ENCODE peak calls at places on chromosomes 12 and 14, in nine cellular contexts. One of them, this sample, is unnamed.

GRCh38 chr14:55568618-55569017 is 11.4 kb upstream of the KTN1 start:
- ATAC-seq in effector memory CD8-positive, alpha-beta T cell: no peak
- ATAC-seq in activated CD8-positive, alpha-beta T cell treated with anti-CD3 and anti-CD28 coated beads for 36 hours: no peak
- ATAC-seq in stimulated activated effector memory CD8-positive, alpha-beta T cell treated with anti-CD3 and anti-CD28 coated beads, Interleukin-12 subunit alpha, Interleukin-12 subunit beta, amount 100 ng/mL, for 72 hours: no peak
- ATAC-seq in activated naive CD8-positive, alpha-beta T cell treated with anti-CD3 and anti-CD28 coated beads, Interleukin-2, amount 50 U/mL, for 24 hours: no peak
- ATAC-seq in CD8-positive, alpha-beta T cell: no peak
- ATAC-seq in Panc1: no peak
- ATAC-seq in gastroesophageal sphincter: no peak
- ATAC-seq in activated T-cell treated with anti-CD3 and anti-CD28 coated beads, Interleukin-2, amount 50 U/mL, for 4 hours: no peak
- ATAC-seq in this sample: no peak

GRCh38 chr12:68761442-68761812 is 15.5 kb downstream of the SLC35E3 start:
- ATAC-seq in effector memory CD8-positive, alpha-beta T cell: no peak
- ATAC-seq in activated CD8-positive, alpha-beta T cell treated with anti-CD3 and anti-CD28 coated beads for 36 hours: no peak
- ATAC-seq in stimulated activated effector memory CD8-positive, alpha-beta T cell treated with anti-CD3 and anti-CD28 coated beads, Interleukin-12 subunit alpha, Interleukin-12 subunit beta, amount 100 ng/mL, for 72 hours: no peak
- ATAC-seq in activated naive CD8-positive, alpha-beta T cell treated with anti-CD3 and anti-CD28 coated beads, Interleukin-2, amount 50 U/mL, for 24 hours: no peak
- ATAC-seq in CD8-positive, alpha-beta T cell: no peak
- ATAC-seq in Panc1: no peak
- ATAC-seq in gastroesophageal sphincter: no peak
- ATAC-seq in activated T-cell treated with anti-CD3 and anti-CD28 coated beads, Interleukin-2, amount 50 U/mL, for 4 hours: no peak
- ATAC-seq in this sample: no peak

GRCh38 chr12:116404913-116405611 is 127.6 kb upstream of the MED13L start:
- ATAC-seq in effector memory CD8-positive, alpha-beta T cell: no peak
- ATAC-seq in activated CD8-positive, alpha-beta T cell treated with anti-CD3 and anti-CD28 coated beads for 36 hours: no peak
- ATAC-seq in stimulated activated effector memory CD8-positive, alpha-beta T cell treated with anti-CD3 and anti-CD28 coated beads, Interleukin-12 subunit alpha, Interleukin-12 subunit beta, amount 100 ng/mL, for 72 hours: no peak
- ATAC-seq in activated naive CD8-positive, alpha-beta T cell treated with anti-CD3 and anti-CD28 coated beads, Interleukin-2, amount 50 U/mL, for 24 hours: no peak
- ATAC-seq in CD8-positive, alpha-beta T cell: no peak
- ATAC-seq in Panc1: no peak
- ATAC-seq in gastroesophageal sphincter: no peak
- ATAC-seq in activated T-cell treated with anti-CD3 and anti-CD28 coated beads, Interleukin-2, amount 50 U/mL, for 4 hours: no peak
- ATAC-seq in this sample: no peak

GRCh38 chr12:90010089-90010488 is 301.5 kb upstream of the ATP2B1 start:
- ATAC-seq in effector memory CD8-positive, alpha-beta T cell: no peak
- ATAC-seq in activated CD8-positive, alpha-beta T cell treated with anti-CD3 and anti-CD28 coated beads for 36 hours: no peak
- ATAC-seq in stimulated activated effector memory CD8-positive, alpha-beta T cell treated with anti-CD3 and anti-CD28 coated beads, Interleukin-12 subunit alpha, Interleukin-12 subunit beta, amount 100 ng/mL, for 72 hours: no peak
- ATAC-seq in activated naive CD8-positive, alpha-beta T cell treated with anti-CD3 and anti-CD28 coated beads, Interleukin-2, amount 50 U/mL, for 24 hours: no peak
- ATAC-seq in CD8-positive, alpha-beta T cell: no peak
- ATAC-seq in Panc1: no peak
- ATAC-seq in gastroesophageal sphincter: no peak
- ATAC-seq in activated T-cell treated with anti-CD3 and anti-CD28 coated beads, Interleukin-2, amount 50 U/mL, for 4 hours: no peak
- ATAC-seq in this sample: peak

GRCh38 chr14:35409595-35409994 is 5.0 kb upstream of the NFKBIA start:
- ATAC-seq in effector memory CD8-positive, alpha-beta T cell: no peak
- ATAC-seq in activated CD8-positive, alpha-beta T cell treated with anti-CD3 and anti-CD28 coated beads for 36 hours: no peak
- ATAC-seq in stimulated activated effector memory CD8-positive, alpha-beta T cell treated with anti-CD3 and anti-CD28 coated beads, Interleukin-12 subunit alpha, Interleukin-12 subunit beta, amount 100 ng/mL, for 72 hours: no peak
- ATAC-seq in activated naive CD8-positive, alpha-beta T cell treated with anti-CD3 and anti-CD28 coated beads, Interleukin-2, amount 50 U/mL, for 24 hours: no peak
- ATAC-seq in CD8-positive, alpha-beta T cell: no peak
- ATAC-seq in Panc1: no peak
- ATAC-seq in gastroesophageal sphincter: no peak
- ATAC-seq in activated T-cell treated with anti-CD3 and anti-CD28 coated beads, Interleukin-2, amount 50 U/mL, for 4 hours: no peak
- ATAC-seq in this sample: no peak

GRCh38 chr12:115979351-115979750 is 298.1 kb downstream of the MED13L start:
- ATAC-seq in effector memory CD8-positive, alpha-beta T cell: no peak
- ATAC-seq in activated CD8-positive, alpha-beta T cell treated with anti-CD3 and anti-CD28 coated beads for 36 hours: no peak
- ATAC-seq in stimulated activated effector memory CD8-positive, alpha-beta T cell treated with anti-CD3 and anti-CD28 coated beads, Interleukin-12 subunit alpha, Interleukin-12 subunit beta, amount 100 ng/mL, for 72 hours: no peak
- ATAC-seq in activated naive CD8-positive, alpha-beta T cell treated with anti-CD3 and anti-CD28 coated beads, Interleukin-2, amount 50 U/mL, for 24 hours: no peak
- ATAC-seq in CD8-positive, alpha-beta T cell: no peak
- ATAC-seq in Panc1: no peak
- ATAC-seq in gastroesophageal sphincter: no peak
- ATAC-seq in activated T-cell treated with anti-CD3 and anti-CD28 coated beads, Interleukin-2, amount 50 U/mL, for 4 hours: no peak
- ATAC-seq in this sample: no peak

GRCh38 chr14:59208224-59208814 is 19.9 kb downstream of the DAAM1 start:
- ATAC-seq in effector memory CD8-positive, alpha-beta T cell: no peak
- ATAC-seq in activated CD8-positive, alpha-beta T cell treated with anti-CD3 and anti-CD28 coated beads for 36 hours: no peak
- ATAC-seq in stimulated activated effector memory CD8-positive, alpha-beta T cell treated with anti-CD3 and anti-CD28 coated beads, Interleukin-12 subunit alpha, Interleukin-12 subunit beta, amount 100 ng/mL, for 72 hours: no peak
- ATAC-seq in activated naive CD8-positive, alpha-beta T cell treated with anti-CD3 and anti-CD28 coated beads, Interleukin-2, amount 50 U/mL, for 24 hours: no peak
- ATAC-seq in CD8-positive, alpha-beta T cell: no peak
- ATAC-seq in Panc1: no peak
- ATAC-seq in gastroesophageal sphincter: no peak
- ATAC-seq in activated T-cell treated with anti-CD3 and anti-CD28 coated beads, Interleukin-2, amount 50 U/mL, for 4 hours: no peak
- ATAC-seq in this sample: peak

GRCh38 chr12:7994731-7995205 is 37.7 kb upstream of the FOXJ2 start:
- ATAC-seq in effector memory CD8-positive, alpha-beta T cell: no peak
- ATAC-seq in activated CD8-positive, alpha-beta T cell treated with anti-CD3 and anti-CD28 coated beads for 36 hours: no peak
- ATAC-seq in stimulated activated effector memory CD8-positive, alpha-beta T cell treated with anti-CD3 and anti-CD28 coated beads, Interleukin-12 subunit alpha, Interleukin-12 subunit beta, amount 100 ng/mL, for 72 hours: no peak
- ATAC-seq in activated naive CD8-positive, alpha-beta T cell treated with anti-CD3 and anti-CD28 coated beads, Interleukin-2, amount 50 U/mL, for 24 hours: no peak
- ATAC-seq in CD8-positive, alpha-beta T cell: peak
- ATAC-seq in Panc1: peak
- ATAC-seq in gastroesophageal sphincter: peak
- ATAC-seq in activated T-cell treated with anti-CD3 and anti-CD28 coated beads, Interleukin-2, amount 50 U/mL, for 4 hours: no peak
- ATAC-seq in this sample: peak

GRCh38 chr14:100409016-100409385 is 85.9 kb downstream of the SLC25A47 start:
- ATAC-seq in effector memory CD8-positive, alpha-beta T cell: no peak
- ATAC-seq in activated CD8-positive, alpha-beta T cell treated with anti-CD3 and anti-CD28 coated beads for 36 hours: no peak
- ATAC-seq in stimulated activated effector memory CD8-positive, alpha-beta T cell treated with anti-CD3 and anti-CD28 coated beads, Interleukin-12 subunit alpha, Interleukin-12 subunit beta, amount 100 ng/mL, for 72 hours: no peak
- ATAC-seq in activated naive CD8-positive, alpha-beta T cell treated with anti-CD3 and anti-CD28 coated beads, Interleukin-2, amount 50 U/mL, for 24 hours: no peak
- ATAC-seq in CD8-positive, alpha-beta T cell: no peak
- ATAC-seq in Panc1: peak
- ATAC-seq in gastroesophageal sphincter: no peak
- ATAC-seq in activated T-cell treated with anti-CD3 and anti-CD28 coated beads, Interleukin-2, amount 50 U/mL, for 4 hours: no peak
- ATAC-seq in this sample: no peak

GRCh38 chr12:56522486-56523193 is 1.0 kb downstream of the RBMS2 start:
- ATAC-seq in effector memory CD8-positive, alpha-beta T cell: no peak
- ATAC-seq in activated CD8-positive, alpha-beta T cell treated with anti-CD3 and anti-CD28 coated beads for 36 hours: peak
- ATAC-seq in stimulated activated effector memory CD8-positive, alpha-beta T cell treated with anti-CD3 and anti-CD28 coated beads, Interleukin-12 subunit alpha, Interleukin-12 subunit beta, amount 100 ng/mL, for 72 hours: peak
- ATAC-seq in activated naive CD8-positive, alpha-beta T cell treated with anti-CD3 and anti-CD28 coated beads, Interleukin-2, amount 50 U/mL, for 24 hours: peak
- ATAC-seq in CD8-positive, alpha-beta T cell: peak
- ATAC-seq in Panc1: peak
- ATAC-seq in gastroesophageal sphincter: no peak
- ATAC-seq in activated T-cell treated with anti-CD3 and anti-CD28 coated beads, Interleukin-2, amount 50 U/mL, for 4 hours: peak
- ATAC-seq in this sample: peak

GRCh38 chr12:110718222-110718908 is 24.3 kb downstream of the PPP1CC start:
- ATAC-seq in effector memory CD8-positive, alpha-beta T cell: no peak
- ATAC-seq in activated CD8-positive, alpha-beta T cell treated with anti-CD3 and anti-CD28 coated beads for 36 hours: no peak
- ATAC-seq in stimulated activated effector memory CD8-positive, alpha-beta T cell treated with anti-CD3 and anti-CD28 coated beads, Interleukin-12 subunit alpha, Interleukin-12 subunit beta, amount 100 ng/mL, for 72 hours: no peak
- ATAC-seq in activated naive CD8-positive, alpha-beta T cell treated with anti-CD3 and anti-CD28 coated beads, Interleukin-2, amount 50 U/mL, for 24 hours: no peak
- ATAC-seq in CD8-positive, alpha-beta T cell: no peak
- ATAC-seq in Panc1: no peak
- ATAC-seq in gastroesophageal sphincter: no peak
- ATAC-seq in activated T-cell treated with anti-CD3 and anti-CD28 coated beads, Interleukin-2, amount 50 U/mL, for 4 hours: no peak
- ATAC-seq in this sample: no peak

GRCh38 chr12:68940731-68941130 is 7.8 kb upstream of the CPM start:
- ATAC-seq in effector memory CD8-positive, alpha-beta T cell: no peak
- ATAC-seq in activated CD8-positive, alpha-beta T cell treated with anti-CD3 and anti-CD28 coated beads for 36 hours: no peak
- ATAC-seq in stimulated activated effector memory CD8-positive, alpha-beta T cell treated with anti-CD3 and anti-CD28 coated beads, Interleukin-12 subunit alpha, Interleukin-12 subunit beta, amount 100 ng/mL, for 72 hours: no peak
- ATAC-seq in activated naive CD8-positive, alpha-beta T cell treated with anti-CD3 and anti-CD28 coated beads, Interleukin-2, amount 50 U/mL, for 24 hours: no peak
- ATAC-seq in CD8-positive, alpha-beta T cell: no peak
- ATAC-seq in Panc1: no peak
- ATAC-seq in gastroesophageal sphincter: no peak
- ATAC-seq in activated T-cell treated with anti-CD3 and anti-CD28 coated beads, Interleukin-2, amount 50 U/mL, for 4 hours: no peak
- ATAC-seq in this sample: no peak

GRCh38 chr12:42162940-42163339 is 18.3 kb upstream of the GXYLT1 start:
- ATAC-seq in effector memory CD8-positive, alpha-beta T cell: no peak
- ATAC-seq in activated CD8-positive, alpha-beta T cell treated with anti-CD3 and anti-CD28 coated beads for 36 hours: no peak
- ATAC-seq in stimulated activated effector memory CD8-positive, alpha-beta T cell treated with anti-CD3 and anti-CD28 coated beads, Interleukin-12 subunit alpha, Interleukin-12 subunit beta, amount 100 ng/mL, for 72 hours: no peak
- ATAC-seq in activated naive CD8-positive, alpha-beta T cell treated with anti-CD3 and anti-CD28 coated beads, Interleukin-2, amount 50 U/mL, for 24 hours: no peak
- ATAC-seq in CD8-positive, alpha-beta T cell: no peak
- ATAC-seq in Panc1: no peak
- ATAC-seq in gastroesophageal sphincter: no peak
- ATAC-seq in activated T-cell treated with anti-CD3 and anti-CD28 coated beads, Interleukin-2, amount 50 U/mL, for 4 hours: no peak
- ATAC-seq in this sample: no peak

GRCh38 chr14:68522510-68523325 is 270.1 kb downstream of the ZFP36L1 start:
- ATAC-seq in effector memory CD8-positive, alpha-beta T cell: no peak
- ATAC-seq in activated CD8-positive, alpha-beta T cell treated with anti-CD3 and anti-CD28 coated beads for 36 hours: no peak
- ATAC-seq in stimulated activated effector memory CD8-positive, alpha-beta T cell treated with anti-CD3 and anti-CD28 coated beads, Interleukin-12 subunit alpha, Interleukin-12 subunit beta, amount 100 ng/mL, for 72 hours: no peak
- ATAC-seq in activated naive CD8-positive, alpha-beta T cell treated with anti-CD3 and anti-CD28 coated beads, Interleukin-2, amount 50 U/mL, for 24 hours: no peak
- ATAC-seq in CD8-positive, alpha-beta T cell: no peak
- ATAC-seq in Panc1: no peak
- ATAC-seq in gastroesophageal sphincter: peak
- ATAC-seq in activated T-cell treated with anti-CD3 and anti-CD28 coated beads, Interleukin-2, amount 50 U/mL, for 4 hours: no peak
- ATAC-seq in this sample: peak